ENCODE peak calls at places on chromosome 9, in five cellular contexts. X is SK-N-SH, R is K562, K is HCT116, P is H1. Y is an unnamed sample.

GRCh38 chr9:81592890-81593271 is 96.5 kb downstream of the TLE1 start:
- DNase-seq in R (no peak), P (no peak), X (peak; percentile 47), K (no peak), Y (no peak)

GRCh38 chr9:119688547-119688946 is 319.3 kb upstream of the BRINP1 start:
- DNase-seq in X (no peak), P (no peak), K (no peak), R (no peak), Y (no peak)

GRCh38 chr9:119412399-119412798 is 43.2 kb upstream of the BRINP1 start:
- DNase-seq in R (no peak), K (no peak), X (no peak), P (no peak), Y (peak; percentile 22)

GRCh38 chr9:119264165-119264564 is 105.1 kb downstream of the BRINP1 start:
- DNase-seq in X (no peak), K (no peak), P (no peak), R (no peak), Y (no peak)

GRCh38 chr9:96044401-96044800 is 168.9 kb downstream of the ERCC6L2 start:
- DNase-seq in P (no peak), X (no peak), K (no peak), R (no peak), Y (no peak)

GRCh38 chr9:86946712-86947145 is 577 bp downstream of the GAS1 start:
- DNase-seq in K (no peak), X (peak; percentile 72), P (no peak), R (no peak), Y (peak; percentile 30)

GRCh38 chr9:87674565-87675299 is 51.2 kb upstream of the CTSL start:
- DNase-seq in R (peak; percentile 85), P (no peak), K (no peak), X (no peak), Y (no peak)

GRCh38 chr9:78439866-78440830 is 143.2 kb downstream of the PSAT1 start:
- DNase-seq in K (no peak), R (no peak), P (no peak), X (peak; percentile 30), Y (no peak)

GRCh38 chr9:35518981-35519679 is 29.2 kb downstream of the RUSC2 start:
- DNase-seq in X (no peak), P (no peak), R (no peak), K (no peak), Y (no peak)

GRCh38 chr9:79952401-79952800 is 380.6 kb downstream of the TLE4 start:
- DNase-seq in R (no peak), K (no peak), X (no peak), P (no peak), Y (no peak)

GRCh38 chr9:75106856-75107255 is 18.5 kb downstream of the OSTF1 start:
- DNase-seq in R (no peak), K (no peak), X (no peak), P (no peak), Y (no peak)

GRCh38 chr9:130544364-130544763 is 35.0 kb upstream of the FUBP3 start:
- DNase-seq in P (no peak), K (no peak), X (no peak), R (no peak), Y (no peak)

GRCh38 chr9:83649080-83649479 is 26.1 kb downstream of the IDNK start:
- DNase-seq in R (peak; percentile 72), X (peak; percentile 77), K (peak; percentile 6), P (peak; percentile 46), Y (peak; percentile 57)

DNA sequence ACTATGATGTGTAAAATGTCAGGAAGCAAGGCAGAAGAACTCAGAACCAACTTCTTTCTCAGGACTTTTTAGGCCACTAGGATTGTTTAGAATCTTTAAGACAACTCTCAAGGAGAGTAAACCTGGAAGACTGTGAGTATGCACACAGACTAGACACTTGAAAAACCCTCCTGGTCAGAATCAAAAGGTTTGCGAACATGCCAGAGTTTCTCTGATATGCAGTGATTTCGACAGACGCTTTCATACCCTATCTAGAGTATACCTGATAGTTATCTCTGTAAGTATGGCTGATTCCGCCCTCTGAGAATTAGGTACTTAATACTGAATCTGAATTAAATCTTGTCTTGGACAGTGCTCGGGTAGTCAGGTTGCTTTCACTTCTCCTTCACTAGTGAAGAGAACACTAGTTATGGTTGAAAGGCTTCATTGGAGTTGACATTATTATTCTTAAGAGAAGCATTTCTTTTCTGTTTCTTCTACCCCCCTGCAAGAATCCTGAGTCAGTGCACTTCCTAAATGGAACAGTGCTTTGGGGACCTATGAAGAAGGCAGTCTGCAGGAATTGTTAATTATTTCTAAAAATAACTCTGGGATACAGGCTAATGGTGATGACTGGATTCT is 158.1 kb downstream of the HACD4 start:
- DNase-seq in X (no peak), P (no peak), K (no peak), R (no peak), Y (no peak)
- TF ChIP-seq JUND in X (peak; percentile 19), P (no peak), K (no peak), R (no peak), Y (no peak)

GRCh38 chr9:2355594-2355993 is 266.0 kb upstream of the VLDLR start:
- DNase-seq in K (no peak), X (no peak), R (no peak), P (no peak), Y (no peak)

GRCh38 chr9:2363138-2363745 is 258.3 kb upstream of the VLDLR start:
- DNase-seq in P (no peak), X (no peak), K (no peak), R (no peak), Y (no peak)

GRCh38 chr9:2356391-2356790 is 265.2 kb upstream of the VLDLR start:
- DNase-seq in P (no peak), X (no peak), R (no peak), K (no peak), Y (no peak)

GRCh38 chr9:2362170-2362569 is 259.4 kb upstream of the VLDLR start:
- DNase-seq in K (no peak), X (no peak), R (no peak), P (no peak), Y (no peak)

DNA sequence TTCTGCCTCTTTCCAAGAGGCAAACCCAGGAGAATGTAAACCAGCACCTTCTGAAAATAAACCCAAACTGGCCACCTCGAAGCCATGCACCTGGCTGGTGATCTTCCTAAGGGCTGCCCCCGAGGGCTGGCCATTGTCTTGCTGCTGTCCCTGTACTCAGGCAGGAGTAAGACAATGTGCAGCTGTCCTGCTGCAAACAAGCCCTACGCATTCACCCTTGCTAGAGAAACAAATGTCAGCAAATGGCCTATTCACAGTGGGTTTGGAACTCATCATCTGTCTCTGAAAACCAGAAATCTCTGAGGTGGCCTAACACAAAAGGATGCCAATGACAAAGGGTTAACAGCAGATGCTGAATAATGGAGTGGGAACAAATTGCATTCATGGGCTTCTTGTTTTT is 261.8 kb upstream of the VLDLR start:
- DNase-seq in K (no peak), X (no peak), R (no peak), P (no peak), Y (no peak)
- TF ChIP-seq JUND in K (no peak), X (no peak), R (no peak), P (no peak), Y (no peak)

DNA sequence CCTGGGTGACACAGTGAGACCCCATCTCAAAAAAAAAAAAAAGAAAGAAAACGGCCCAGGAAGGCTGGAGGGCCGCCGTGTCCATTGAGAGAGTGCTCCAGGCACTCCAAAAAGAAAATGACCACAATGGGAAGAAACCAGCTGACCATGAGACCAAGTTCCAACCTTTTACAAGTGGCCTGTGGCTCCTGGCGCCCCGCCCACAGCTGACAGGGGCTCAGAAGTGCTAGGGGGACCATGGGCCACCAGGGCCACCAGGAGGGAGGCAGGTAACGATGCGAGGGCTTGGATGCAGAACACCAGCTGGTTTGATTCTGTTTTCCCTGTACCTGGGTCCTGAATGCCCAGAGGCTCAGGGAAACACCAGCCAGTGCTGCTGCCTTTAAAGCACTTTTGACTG is 34.6 kb downstream of the FXN start:
- DNase-seq in K (no peak), R (no peak), P (no peak), X (no peak), Y (no peak)
- TF ChIP-seq JUND in K (no peak), R (no peak), P (no peak), X (no peak), Y (no peak)

GRCh38 chr9:121354141-121354540 is 15.9 kb downstream of the STOM start:
- DNase-seq in X (no peak), P (no peak), K (no peak), R (no peak), Y (no peak)

GRCh38 chr9:121357011-121357410 is 13.0 kb downstream of the STOM start:
- DNase-seq in X (no peak), R (no peak), P (no peak), K (no peak), Y (no peak)

GRCh38 chr9:121350993-121351561 is 19.0 kb downstream of the STOM start:
- DNase-seq in R (peak; percentile 41), K (peak; percentile 38), X (peak; percentile 49), P (no peak), Y (peak; percentile 75)

GRCh38 chr9:121354770-121355169 is 15.3 kb downstream of the STOM start:
- DNase-seq in K (no peak), P (no peak), R (no peak), X (no peak), Y (no peak)

DNA sequence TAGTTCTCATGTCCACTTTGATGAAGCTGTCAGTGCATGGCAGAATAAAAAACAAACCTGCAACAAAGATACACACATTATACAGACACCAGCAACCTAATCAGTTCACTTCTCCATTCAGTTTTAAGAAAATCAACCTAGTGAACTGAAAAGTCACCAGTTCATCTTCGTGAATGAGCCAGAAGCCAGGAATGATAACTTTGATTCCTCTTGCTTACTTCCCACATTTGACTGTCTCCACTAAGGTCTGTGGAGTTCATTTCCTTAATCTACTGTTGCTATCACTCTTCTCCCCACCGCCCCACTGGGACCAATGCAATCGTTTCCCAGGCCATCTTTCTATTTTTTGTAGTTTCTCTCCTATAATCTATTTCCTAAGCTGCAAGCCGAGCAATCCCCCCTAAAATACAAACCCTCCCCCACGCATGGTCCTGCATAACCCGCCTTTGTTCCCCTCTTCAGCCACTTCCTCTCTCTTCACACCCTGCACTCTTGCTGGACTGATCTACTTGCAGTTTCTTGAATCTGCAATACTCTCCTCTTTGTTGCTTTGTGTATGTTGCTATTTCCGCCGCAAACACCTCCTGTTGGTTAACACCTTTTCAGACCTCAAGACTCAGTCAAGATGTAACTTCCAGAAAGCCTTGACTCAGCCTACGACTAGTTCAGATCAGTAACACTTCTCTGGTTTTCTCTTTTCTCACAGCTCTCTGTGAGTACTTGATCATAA is 16.6 kb downstream of the STOM start:
- DNase-seq in X (no peak), R (no peak), P (no peak), K (no peak), Y (no peak)
- TF ChIP-seq JUND in X (no peak), R (no peak), P (no peak), K (no peak), Y (no peak)

GRCh38 chr9:37775216-37775919 is 9.5 kb downstream of the EXOSC3 start:
- DNase-seq in X (no peak), K (no peak), R (no peak), P (no peak), Y (no peak)
- TF ChIP-seq JUND in X (no peak), K (no peak), R (no peak), P (no peak), Y (no peak)

GRCh38 chr9:103552712-103553111 is 541.4 kb upstream of the SMC2 start:
- DNase-seq in R (no peak), P (no peak), X (no peak), K (no peak), Y (no peak)
- TF ChIP-seq JUND in R (no peak), P (no peak), X (no peak), K (no peak), Y (no peak)

Y was measured in T47D.